ENCODE peak calls at places on chromosomes 11 and 22, in seven cellular contexts. U, C, S, V, O, P and F are unnamed samples.

GRCh38 chr22:49694462-49695260 is 133.0 kb downstream of the BRD1 start:
- DNase-seq in V (no peak), O (no peak), U (no peak), S (no peak), C (no peak), P (no peak), F (no peak)

GRCh38 chr22:44889233-44889878 is 120.4 kb downstream of the PHF21B start:
- DNase-seq in S (peak), U (no peak), V (peak), P (peak), C (no peak), O (peak), F (no peak)

GRCh38 chr11:17762309-17762974 is 27.9 kb downstream of the KCNC1 start:
- DNase-seq in O (no peak), V (peak), C (no peak), P (no peak), S (no peak), U (no peak), F (no peak)

GRCh38 chr11:19380375-19380774 is 139.6 kb upstream of the E2F8 start:
- DNase-seq in S (no peak), U (no peak), O (no peak), P (no peak), V (no peak), C (peak), F (no peak)

GRCh38 chr11:92670293-92670890 is 299.1 kb upstream of the MTNR1B start:
- DNase-seq in U (no peak), P (no peak), O (no peak), V (no peak), S (peak), C (no peak), F (no peak)

GRCh38 chr11:120801801-120802689 is 221.9 kb upstream of the TBCEL start:
- DNase-seq in O (no peak), P (peak), C (no peak), V (peak), U (no peak), S (peak), F (peak)

GRCh38 chr11:114060402-114061052 is 1.0 kb downstream of the ZBTB16 start:
- DNase-seq in U (no peak), S (peak), P (peak), C (peak), V (peak), O (peak), F (peak)

GRCh38 chr22:22666307-22667091 is 22.1 kb downstream of the GGTLC2 start:
- DNase-seq in V (peak), S (no peak), P (peak), O (no peak), U (no peak), C (no peak), F (no peak)

GRCh38 chr11:83006877-83007330 is 64.8 kb downstream of the RAB30 start:
- DNase-seq in S (peak), P (no peak), U (no peak), V (no peak), C (peak), O (no peak), F (no peak)

GRCh38 chr11:77346906-77347603 is 45.6 kb upstream of the GDPD4 start:
- DNase-seq in P (no peak), U (no peak), C (no peak), S (no peak), O (no peak), V (no peak), F (no peak)

GRCh38 chr22:25735657-25736056 is 6.3 kb upstream of the MYO18B start:
- DNase-seq in P (no peak), S (no peak), C (no peak), O (no peak), U (no peak), V (no peak), F (no peak)

GRCh38 chr11:128324051-128324481 is 263.3 kb downstream of the ETS1 start:
- DNase-seq in C (no peak), P (no peak), U (no peak), V (no peak), O (no peak), S (no peak), F (no peak)

GRCh38 chr22:36860821-36861659 is at the start of gene NCF4:
- DNase-seq in P (no peak), S (no peak), C (peak), V (no peak), O (peak), U (no peak), F (no peak)

GRCh38 chr11:113876074-113876797 is 864 bp upstream of the USP28 start:
- DNase-seq in C (no peak), O (no peak), P (no peak), S (no peak), V (no peak), U (no peak), F (no peak)

GRCh38 chr11:7651700-7652099 is 21.6 kb downstream of the CYB5R2 start:
- DNase-seq in V (no peak), S (no peak), O (no peak), C (no peak), P (no peak), U (no peak), F (no peak)

GRCh38 chr22:21447694-21448402 is 19.3 kb upstream of the TMEM191C start:
- DNase-seq in U (no peak), S (peak), V (peak), P (peak), C (no peak), O (peak), F (no peak)

GRCh38 chr22:44328326-44328725 is 15.6 kb upstream of the SHISAL1 start:
- DNase-seq in O (peak), S (no peak), U (no peak), V (no peak), C (no peak), P (no peak), F (no peak)

GRCh38 chr11:127859941-127860354 is 727.4 kb downstream of the ETS1 start:
- DNase-seq in S (no peak), V (no peak), O (no peak), C (no peak), U (no peak), P (no peak), F (no peak)

GRCh38 chr11:36452987-36453386 is 57.1 kb downstream of the TRAF6 start:
- DNase-seq in O (no peak), C (no peak), U (no peak), V (no peak), P (no peak), S (no peak), F (no peak)

GRCh38 chr11:100670140-100670539 is 16.9 kb upstream of the ARHGAP42 start:
- DNase-seq in V (no peak), P (no peak), O (no peak), S (no peak), C (no peak), U (no peak), F (no peak)

GRCh38 chr11:100663996-100664395 is 23.1 kb upstream of the ARHGAP42 start:
- DNase-seq in U (no peak), V (no peak), P (no peak), C (no peak), S (no peak), O (no peak), F (no peak)

GRCh38 chr11:100663583-100663982 is 23.5 kb upstream of the ARHGAP42 start:
- DNase-seq in O (no peak), U (no peak), V (no peak), C (no peak), P (no peak), S (no peak), F (no peak)

GRCh38 chr11:100671471-100671870 is 15.6 kb upstream of the ARHGAP42 start:
- DNase-seq in U (no peak), O (no peak), P (no peak), V (no peak), C (no peak), S (no peak), F (no peak)

DNA sequence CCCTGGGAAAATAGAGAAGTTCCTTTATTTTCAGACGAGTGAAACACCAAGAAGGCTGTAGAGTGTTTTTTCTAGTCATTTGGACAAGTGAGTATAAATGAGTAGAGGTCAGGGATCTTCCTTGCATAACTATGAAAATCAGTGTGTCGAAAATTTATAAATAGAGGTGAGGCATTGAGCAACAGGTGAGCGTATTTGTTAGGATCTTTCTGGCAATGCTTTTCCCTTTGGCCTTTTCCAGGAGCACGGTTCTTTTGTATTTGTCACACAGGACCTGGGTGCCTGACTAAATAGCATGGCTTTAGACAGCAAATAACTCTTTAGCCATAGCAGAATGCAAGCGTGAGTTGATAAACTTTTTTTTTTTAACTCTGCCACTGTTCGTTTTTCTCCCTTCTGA is 19.6 kb upstream of the ARHGAP42 start:
- DNase-seq in O (no peak), S (no peak), P (no peak), V (no peak), U (no peak), C (no peak), F (no peak)
- TF ChIP-seq CTCF in O (no peak), S (no peak), P (no peak), V (no peak), U (no peak), C (no peak), F (no peak)

GRCh38 chr11:1230456-1231395 is 7.9 kb downstream of the MUC5B start:
- DNase-seq in O (peak), U (no peak), P (no peak), C (no peak), V (no peak), S (peak), F (no peak)
- TF ChIP-seq CTCF in O (no peak), U (no peak), P (no peak), C (no peak), V (no peak), S (no peak), F (no peak)

GRCh38 chr11:64918056-64918455 is 1.0 kb upstream of the ATG2A start:
- DNase-seq in C (no peak), V (no peak), S (no peak), U (no peak), O (no peak), P (peak), F (no peak)
- TF ChIP-seq CTCF in C (no peak), V (peak), S (peak), U (no peak), O (peak), P (peak), F (no peak)

GRCh38 chr11:130003717-130004001 is 1.0 kb upstream of the PRDM10 start:
- DNase-seq in U (no peak), O (no peak), P (no peak), S (no peak), V (no peak), C (no peak), F (no peak)
- TF ChIP-seq CTCF in U (no peak), O (no peak), P (no peak), S (no peak), V (no peak), C (no peak), F (no peak)

DNA sequence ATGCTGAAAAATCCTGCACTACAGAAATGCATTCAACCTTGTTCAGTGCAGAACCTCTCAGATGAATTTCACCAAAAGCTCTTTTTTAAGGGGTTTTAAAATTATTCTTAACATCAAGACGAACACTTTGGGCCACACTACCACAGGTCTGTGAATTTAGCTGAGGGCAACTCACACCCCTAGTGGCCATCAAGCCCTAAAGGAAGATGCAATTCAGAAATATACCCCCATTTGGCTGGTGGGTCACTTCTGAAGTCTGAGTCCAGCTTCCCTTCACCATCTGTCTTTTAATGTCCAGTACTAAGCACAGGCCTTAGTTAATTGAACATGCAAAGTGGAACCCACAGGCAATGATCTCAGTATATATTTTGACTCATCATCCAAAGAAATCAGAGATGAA is 50.5 kb downstream of the FAM76B start:
- DNase-seq in V (no peak), U (no peak), C (no peak), O (no peak), S (no peak), P (peak), F (no peak)
- TF ChIP-seq CTCF in V (peak), U (no peak), C (no peak), O (no peak), S (peak), P (peak), F (no peak)

DNA sequence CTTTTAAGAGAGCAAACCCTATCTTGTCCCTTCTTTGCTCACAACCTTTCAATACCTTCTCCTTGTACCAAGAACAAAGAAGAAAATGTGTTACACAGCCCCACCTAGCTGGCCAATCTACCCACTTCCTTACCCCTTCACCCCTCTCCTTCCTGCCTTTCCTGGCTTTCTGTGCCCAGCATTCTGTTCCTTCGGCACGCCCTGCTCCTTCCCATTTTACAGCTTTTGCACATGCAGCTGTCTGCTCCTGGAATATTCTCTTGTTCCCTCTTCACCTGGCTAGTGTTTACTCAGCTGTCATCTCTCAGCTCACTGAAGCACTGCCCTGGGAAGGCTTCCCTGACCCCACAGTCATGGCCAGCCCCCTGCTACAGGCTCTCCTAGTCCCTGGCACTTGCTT is 30.6 kb downstream of the SERPINH1 start:
- DNase-seq in V (no peak), C (no peak), U (no peak), P (no peak), O (no peak), S (no peak), F (no peak)
- TF ChIP-seq CTCF in V (no peak), C (no peak), U (no peak), P (no peak), O (no peak), S (no peak), F (no peak)